ENCODE peak calls at places on chromosomes 11 and 22, in nine cellular contexts. W is fibroblast of the aortic adventitia, G is IMR-90, F is adrenal gland, L is pancreas, J is heart left ventricle, M is cardiac muscle cell, U is GM12865, I is colonic mucosa. A is an unnamed sample.

GRCh38 chr11:130691581-130691980 is 224.7 kb downstream of the SNX19 start:
- DNase-seq in W (no peak), G (no peak), F (no peak), L (no peak), J (no peak), M (no peak), U (no peak), I (no peak), A (no peak)

GRCh38 chr11:24624432-24624831 is 127.6 kb downstream of the LUZP2 start:
- DNase-seq in W (no peak), G (no peak), F (no peak), L (no peak), J (no peak), M (no peak), U (no peak), I (no peak), A (no peak)

GRCh38 chr11:110355011-110355744 is 58.8 kb upstream of the RDX start:
- DNase-seq in W (no peak), G (no peak), F (peak), L (no peak), J (no peak), M (peak), U (no peak), I (no peak), A (no peak)

GRCh38 chr11:74680703-74681531 is 50.3 kb downstream of the CHRDL2 start:
- DNase-seq in W (no peak), G (no peak), F (no peak), L (peak), J (no peak), M (no peak), U (no peak), I (no peak), A (no peak)

GRCh38 chr11:11978792-11979486 is 29.5 kb downstream of the DKK3 start:
- DNase-seq in W (peak), G (peak), F (peak), L (no peak), J (peak), M (no peak), U (no peak), I (peak), A (no peak)

GRCh38 chr11:117217685-117218084 is 14.2 kb downstream of the PCSK7 start:
- DNase-seq in W (no peak), G (no peak), F (no peak), L (peak), J (no peak), M (no peak), U (no peak), I (no peak), A (no peak)

GRCh38 chr11:10693509-10694071 is at the start of gene IRAG1:
- DNase-seq in W (peak), G (peak), F (no peak), L (no peak), J (peak), M (peak), U (no peak), I (peak), A (no peak)

GRCh38 chr22:49281467-49282340 is 546.0 kb downstream of the BRD1 start:
- DNase-seq in W (no peak), G (no peak), F (peak), L (no peak), J (no peak), M (no peak), U (no peak), I (no peak), A (no peak)

GRCh38 chr22:49774046-49774445 is 53.6 kb downstream of the BRD1 start:
- DNase-seq in W (no peak), G (no peak), F (no peak), L (no peak), J (peak), M (no peak), U (no peak), I (no peak), A (no peak)

GRCh38 chr11:70669281-70669680 is 271.0 kb downstream of the CTTN start:
- DNase-seq in W (no peak), G (no peak), F (no peak), L (no peak), J (no peak), M (no peak), U (no peak), I (no peak), A (no peak)

GRCh38 chr22:16824718-16825687 is at the start of gene XKR3:
- DNase-seq in W (peak), G (no peak), F (no peak), L (no peak), J (no peak), M (no peak), U (peak), I (no peak), A (no peak)

GRCh38 chr11:129457321-129457720 is 81.7 kb downstream of the BARX2 start:
- DNase-seq in W (no peak), G (no peak), F (no peak), L (no peak), J (no peak), M (no peak), U (no peak), I (peak), A (peak)

GRCh38 chr11:8711895-8712442 is 29.4 kb downstream of the RPL27A start:
- DNase-seq in W (no peak), G (no peak), F (no peak), L (no peak), J (no peak), M (no peak), U (no peak), I (no peak), A (no peak)

GRCh38 chr11:19164230-19164855 is 37.4 kb downstream of the CSRP3 start:
- DNase-seq in W (no peak), G (no peak), F (no peak), L (no peak), J (no peak), M (no peak), U (no peak), I (no peak), A (no peak)

GRCh38 chr22:42805016-42805997 is 51.8 kb downstream of the ARFGAP3 start:
- DNase-seq in W (no peak), G (no peak), F (peak), L (no peak), J (no peak), M (no peak), U (no peak), I (peak), A (peak)

GRCh38 chr22:28736296-28737155 is 5.1 kb downstream of the CHEK2 start:
- DNase-seq in W (no peak), G (no peak), F (no peak), L (no peak), J (no peak), M (no peak), U (no peak), I (no peak), A (no peak)

GRCh38 chr11:111245425-111245824 is at the start of gene POU2AF2:
- DNase-seq in W (no peak), G (no peak), F (no peak), L (no peak), J (no peak), M (no peak), U (no peak), I (no peak), A (no peak)

GRCh38 chr11:85680897-85681296 is 5.1 kb downstream of the CCDC89 start:
- DNase-seq in W (no peak), G (no peak), F (peak), L (no peak), J (no peak), M (no peak), U (peak), I (no peak), A (no peak)

GRCh38 chr11:80873309-80873999 is 1432.6 kb upstream of the TENM4 start:
- DNase-seq in W (peak), G (no peak), F (no peak), L (no peak), J (no peak), M (no peak), U (peak), I (no peak), A (peak)

GRCh38 chr11:120331301-120331966 is 4.8 kb upstream of the ARHGEF12 start:
- DNase-seq in W (peak), G (peak), F (peak), L (peak), J (no peak), M (no peak), U (no peak), I (no peak), A (peak)

GRCh38 chr11:123122852-123123251 is 60.9 kb upstream of the HSPA8 start:
- DNase-seq in W (no peak), G (no peak), F (no peak), L (no peak), J (no peak), M (no peak), U (peak), I (no peak), A (no peak)

GRCh38 chr11:72643547-72643946 is 30.7 kb downstream of the PDE2A start:
- DNase-seq in W (peak), G (no peak), F (peak), L (no peak), J (no peak), M (no peak), U (no peak), I (no peak), A (peak)

GRCh38 chr11:76962583-76963416 is 71.4 kb upstream of the B3GNT6 start:
- DNase-seq in W (no peak), G (no peak), F (no peak), L (peak), J (no peak), M (no peak), U (peak), I (peak), A (no peak)

GRCh38 chr22:20015971-20016733 is 471 bp downstream of the ARVCF start:
- DNase-seq in W (no peak), G (no peak), F (peak), L (peak), J (peak), M (peak), U (no peak), I (peak), A (no peak)

GRCh38 chr22:20566420-20567260 is 59.2 kb downstream of the MED15 start:
- DNase-seq in W (peak), G (peak), F (peak), L (no peak), J (peak), M (no peak), U (no peak), I (no peak), A (peak)

GRCh38 chr11:62925745-62926668 is 4.8 kb upstream of the CHRM1 start:
- DNase-seq in W (no peak), G (no peak), F (peak), L (no peak), J (no peak), M (no peak), U (no peak), I (no peak), A (no peak)

GRCh38 chr11:66891849-66892660 is 35.2 kb downstream of the LRFN4 start:
- DNase-seq in W (peak), G (peak), F (peak), L (peak), J (peak), M (no peak), U (peak), I (peak), A (peak)

GRCh38 chr11:86251285-86251830 is 6.8 kb downstream of the EED start:
- DNase-seq in W (peak), G (no peak), F (no peak), L (no peak), J (no peak), M (no peak), U (peak), I (no peak), A (no peak)

GRCh38 chr11:134597452-134597851 is 185.4 kb upstream of the B3GAT1 start:
- DNase-seq in W (no peak), G (no peak), F (no peak), L (no peak), J (no peak), M (no peak), U (no peak), I (no peak), A (no peak)

GRCh38 chr11:118194835-118195627 is 18.6 kb upstream of the SCN2B start:
- DNase-seq in W (peak), G (peak), F (peak), L (peak), J (peak), M (peak), U (no peak), I (peak), A (peak)

GRCh38 chr11:540583-541432 is 3.5 kb downstream of the LRRC56 start:
- DNase-seq in W (no peak), G (no peak), F (no peak), L (no peak), J (peak), M (no peak), U (no peak), I (no peak), A (no peak)

GRCh38 chr22:50607366-50608020 is 6.9 kb downstream of the MAPK8IP2 start:
- DNase-seq in W (no peak), G (no peak), F (no peak), L (no peak), J (no peak), M (no peak), U (no peak), I (no peak), A (no peak)

GRCh38 chr11:64713031-64713780 is 9.8 kb downstream of the NRXN2 start:
- DNase-seq in W (peak), G (peak), F (peak), L (no peak), J (peak), M (peak), U (no peak), I (no peak), A (peak)

GRCh38 chr11:12005476-12005875 is 3.0 kb downstream of the DKK3 start:
- DNase-seq in W (peak), G (peak), F (no peak), L (no peak), J (no peak), M (no peak), U (no peak), I (no peak), A (peak)

GRCh38 chr11:63847363-63847762 is 8.5 kb downstream of the MARK2 start:
- DNase-seq in W (no peak), G (no peak), F (peak), L (peak), J (no peak), M (no peak), U (no peak), I (peak), A (peak)

GRCh38 chr22:35631597-35631996 is 14.5 kb upstream of the MB start:
- DNase-seq in W (no peak), G (no peak), F (peak), L (no peak), J (no peak), M (peak), U (peak), I (peak), A (peak)

DNA sequence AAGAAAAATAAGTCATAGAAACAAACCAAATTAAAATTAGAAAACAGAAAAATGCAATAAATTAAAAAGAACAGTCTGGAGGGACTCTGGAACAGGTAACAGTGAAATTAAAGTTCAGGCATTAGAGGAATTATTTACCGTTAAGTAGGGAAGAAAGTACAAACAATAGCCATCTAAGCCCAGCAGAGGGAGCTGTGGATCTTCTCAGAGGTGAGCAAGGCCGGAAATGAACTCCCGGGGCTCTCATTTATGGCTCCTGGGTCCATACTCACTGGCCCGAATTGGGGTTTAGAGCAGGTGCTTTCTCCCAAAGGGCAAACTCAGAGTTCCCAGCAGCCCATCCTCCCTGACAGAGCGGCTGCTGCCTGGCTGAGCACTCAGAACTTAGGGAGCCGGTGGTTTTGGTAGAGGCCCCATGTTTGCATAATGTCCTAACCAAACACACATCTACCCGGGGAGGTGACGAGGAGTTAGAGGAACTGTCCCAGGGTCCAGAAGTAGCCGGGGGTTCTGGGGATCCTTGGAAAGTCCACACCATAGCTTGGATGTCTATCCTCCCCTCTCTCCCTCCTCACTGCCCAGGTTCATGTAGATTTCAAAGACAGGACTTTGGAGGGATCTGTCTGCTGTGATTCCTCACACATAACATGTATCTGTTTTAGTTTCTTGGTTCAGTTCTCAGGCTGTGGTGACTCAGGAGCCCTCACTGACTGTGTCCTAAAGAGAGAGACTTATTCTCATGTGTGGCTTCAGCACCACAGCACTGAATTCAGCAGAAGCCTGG is 87.7 kb upstream of the VPREB1 start:
- DNase-seq in W (peak), G (peak), F (peak), L (peak), J (no peak), M (peak), U (peak), I (peak), A (peak)
- H3K4me3 ChIP-seq in W (no peak), G (no peak), F (no peak), L (no peak), J (no peak), M (no peak), U (no peak), I (no peak), A (no peak)

GRCh38 chr11:125110996-125111340 is 458 bp downstream of the TMEM218 start:
- DNase-seq in W (no peak), G (no peak), F (no peak), L (no peak), J (no peak), M (peak), U (no peak), I (no peak), A (peak)

GRCh38 chr11:125111341-125112234 is at the start of gene TMEM218:
- DNase-seq in W (peak), G (peak), F (peak), L (peak), J (peak), M (peak), U (peak), I (peak), A (peak)

GRCh38 chr11:125117429-125117828 is 6.0 kb upstream of the TMEM218 start:
- DNase-seq in W (no peak), G (no peak), F (no peak), L (no peak), J (no peak), M (no peak), U (no peak), I (no peak), A (no peak)

GRCh38 chr11:125112235-125112604 is 794 bp upstream of the TMEM218 start:
- DNase-seq in W (no peak), G (no peak), F (no peak), L (no peak), J (no peak), M (no peak), U (no peak), I (no peak), A (no peak)

GRCh38 chr11:125114518-125114917 is 3.1 kb upstream of the TMEM218 start:
- DNase-seq in W (no peak), G (no peak), F (no peak), L (no peak), J (no peak), M (no peak), U (peak), I (no peak), A (no peak)
- TF ChIP-seq CTCF in W (no peak), G (peak), F (no peak), L (no peak), J (no peak), M (peak), U (no peak), I (no peak), A (peak)

DNA sequence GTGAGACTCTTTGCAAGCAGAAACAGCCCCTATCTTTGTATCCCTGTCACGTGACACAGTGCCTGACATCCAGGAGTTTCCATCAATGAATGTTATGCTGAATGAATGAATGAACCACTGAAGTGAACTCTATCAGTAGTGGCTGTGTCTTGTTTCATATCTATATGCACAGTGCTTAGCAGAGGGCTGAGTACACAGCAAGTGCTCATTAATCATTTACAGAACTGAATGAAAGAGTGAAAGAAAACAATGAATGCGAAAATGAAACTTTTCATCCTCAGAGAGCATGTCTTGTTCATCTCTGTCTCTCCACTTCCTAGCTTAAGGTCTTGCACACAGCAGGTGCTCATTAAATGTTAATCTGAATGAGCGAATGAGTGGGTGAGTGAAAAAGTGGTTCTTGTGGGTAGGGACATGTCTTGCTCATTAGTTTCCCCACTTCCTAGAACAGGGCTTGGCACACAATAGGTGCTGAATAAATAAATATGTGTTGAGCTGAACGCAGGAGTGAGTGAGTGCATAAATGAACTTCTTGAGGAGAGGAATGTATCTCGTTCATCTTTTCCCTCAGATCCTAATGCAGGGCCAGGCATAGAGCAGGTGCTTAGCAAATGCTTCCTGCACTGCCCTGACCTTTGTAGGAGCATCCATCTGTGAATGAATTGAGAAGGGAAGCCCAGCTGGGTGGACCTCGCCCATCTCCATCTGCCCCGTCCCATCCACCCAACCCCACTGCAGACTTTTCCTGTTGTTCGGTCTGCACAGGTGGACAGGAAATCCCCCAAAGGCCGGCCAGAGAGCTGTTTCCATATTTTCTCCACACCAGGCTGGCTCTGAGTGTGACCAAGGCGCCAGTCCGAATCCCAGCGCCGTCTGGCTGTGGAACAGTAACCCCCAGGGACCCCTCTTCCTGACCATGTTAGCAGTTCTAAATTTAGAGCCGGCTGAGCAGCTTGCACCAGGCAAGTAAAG is 113.4 kb upstream of the CRYBB3 start:
- DNase-seq in W (peak), G (no peak), F (peak), L (no peak), J (peak), M (no peak), U (peak), I (no peak), A (no peak)
- H3K4me3 ChIP-seq in W (no peak), G (no peak), F (no peak), L (no peak), J (no peak), M (no peak), U (no peak), I (no peak), A (no peak)

GRCh38 chr22:46777609-46777970 is 15.1 kb downstream of the TBC1D22A start:
- DNase-seq in W (no peak), G (no peak), F (peak), L (no peak), J (peak), M (no peak), U (peak), I (no peak), A (no peak)

GRCh38 chr22:46775364-46775758 is 12.9 kb downstream of the TBC1D22A start:
- DNase-seq in W (no peak), G (no peak), F (no peak), L (no peak), J (no peak), M (no peak), U (peak), I (no peak), A (no peak)

GRCh38 chr22:46776486-46776826 is 14.0 kb downstream of the TBC1D22A start:
- DNase-seq in W (no peak), G (no peak), F (peak), L (no peak), J (no peak), M (no peak), U (no peak), I (no peak), A (no peak)

GRCh38 chr22:46775789-46776485 is 13.5 kb downstream of the TBC1D22A start:
- DNase-seq in W (no peak), G (no peak), F (no peak), L (no peak), J (no peak), M (no peak), U (no peak), I (no peak), A (no peak)

GRCh38 chr22:46776876-46777608 is 14.6 kb downstream of the TBC1D22A start:
- DNase-seq in W (no peak), G (no peak), F (no peak), L (no peak), J (no peak), M (no peak), U (peak), I (no peak), A (no peak)
- TF ChIP-seq CTCF in W (no peak), G (no peak), F (no peak), L (no peak), J (no peak), M (no peak), U (no peak), I (no peak), A (no peak)

GRCh38 chr11:68138256-68138655 is 17.1 kb upstream of the CHKA start:
- DNase-seq in W (no peak), G (no peak), F (no peak), L (no peak), J (no peak), M (no peak), U (no peak), I (no peak), A (no peak)
- H3K4me3 ChIP-seq in W (no peak), G (no peak), F (no peak), L (no peak), J (no peak), M (no peak), U (no peak), I (no peak), A (no peak)

GRCh38 chr11:69644071-69644961 is 3.4 kb downstream of the CCND1 start:
- DNase-seq in W (peak), G (peak), F (peak), L (peak), J (peak), M (peak), U (no peak), I (peak), A (no peak)
- TF ChIP-seq CTCF in W (peak), G (peak), F (peak), L (no peak), J (no peak), M (peak), U (no peak), I (no peak), A (peak)

A was measured in bronchial epithelial cell.